ENCODE peak calls at places on chromosome 17, in seven cellular contexts. H is stomach, B is breast epithelium, N is spleen, J is IMR-90, E is GM12892, A is GM12891. K is an unnamed sample.

GRCh38 chr17:57045868-57046671 is 39.0 kb upstream of the AKAP1 start:
- DNase-seq in H (peak), B (no peak), N (peak), J (no peak), E (peak), A (peak), K (no peak)

GRCh38 chr17:10757067-10757466 is 27.2 kb upstream of the TMEM220 start:
- DNase-seq in H (peak), B (peak), N (no peak), J (no peak), E (no peak), A (no peak), K (no peak)

GRCh38 chr17:21679256-21680146 is 12.8 kb upstream of the KCNJ18 start:
- DNase-seq in H (no peak), B (no peak), N (peak), J (no peak), E (no peak), A (no peak), K (no peak)

GRCh38 chr17:28421775-28422305 is 15.8 kb upstream of the SLC46A1 start:
- DNase-seq in H (no peak), B (no peak), N (no peak), J (no peak), E (no peak), A (no peak), K (no peak)

GRCh38 chr17:82697808-82698064 is 762 bp downstream of the RAB40B start:
- DNase-seq in H (no peak), B (no peak), N (no peak), J (no peak), E (no peak), A (no peak), K (no peak)

GRCh38 chr17:47315451-47316266 is 8.1 kb upstream of the EFCAB13 start:
- DNase-seq in H (no peak), B (no peak), N (no peak), J (peak), E (no peak), A (no peak), K (peak)

GRCh38 chr17:79925242-79925957 is 86.2 kb upstream of the CBX4 start:
- DNase-seq in H (peak), B (peak), N (peak), J (peak), E (no peak), A (no peak), K (no peak)

GRCh38 chr17:1561420-1562177 is 993 bp downstream of the PITPNA start:
- DNase-seq in H (no peak), B (no peak), N (peak), J (no peak), E (peak), A (peak), K (no peak)

GRCh38 chr17:52383493-52384100 is 225.1 kb upstream of the CA10 start:
- DNase-seq in H (peak), B (peak), N (no peak), J (peak), E (peak), A (peak), K (no peak)

GRCh38 chr17:73228748-73229236 is 32.9 kb downstream of the CPSF4L start:
- DNase-seq in H (peak), B (peak), N (no peak), J (peak), E (peak), A (peak), K (peak)

GRCh38 chr17:7557825-7558543 is 566 bp upstream of the TNFSF13 start:
- DNase-seq in H (peak), B (peak), N (peak), J (peak), E (peak), A (no peak), K (peak)
- TF ChIP-seq POLR2A in H (peak), B (no peak), N (peak), J (no peak), E (peak), A (peak), K (no peak)

GRCh38 chr17:17042381-17042736 is at the start of gene MPRIP:
- DNase-seq in H (no peak), B (no peak), N (no peak), J (no peak), E (no peak), A (no peak), K (no peak)

GRCh38 chr17:17041018-17041521 is 1.2 kb upstream of the MPRIP start:
- DNase-seq in H (no peak), B (no peak), N (peak), J (peak), E (no peak), A (no peak), K (no peak)

GRCh38 chr17:17042851-17043667 is 802 bp downstream of the MPRIP start:
- DNase-seq in H (no peak), B (no peak), N (peak), J (peak), E (no peak), A (no peak), K (peak)

GRCh38 chr17:17039911-17040310 is 2.3 kb upstream of the MPRIP start:
- DNase-seq in H (no peak), B (no peak), N (no peak), J (no peak), E (no peak), A (no peak), K (no peak)

GRCh38 chr17:17041571-17042380 is 481 bp upstream of the MPRIP start:
- DNase-seq in H (peak), B (peak), N (peak), J (peak), E (peak), A (peak), K (peak)
- TF ChIP-seq POLR2A in H (no peak), B (no peak), N (no peak), J (no peak), E (peak), A (no peak), K (no peak)

DNA sequence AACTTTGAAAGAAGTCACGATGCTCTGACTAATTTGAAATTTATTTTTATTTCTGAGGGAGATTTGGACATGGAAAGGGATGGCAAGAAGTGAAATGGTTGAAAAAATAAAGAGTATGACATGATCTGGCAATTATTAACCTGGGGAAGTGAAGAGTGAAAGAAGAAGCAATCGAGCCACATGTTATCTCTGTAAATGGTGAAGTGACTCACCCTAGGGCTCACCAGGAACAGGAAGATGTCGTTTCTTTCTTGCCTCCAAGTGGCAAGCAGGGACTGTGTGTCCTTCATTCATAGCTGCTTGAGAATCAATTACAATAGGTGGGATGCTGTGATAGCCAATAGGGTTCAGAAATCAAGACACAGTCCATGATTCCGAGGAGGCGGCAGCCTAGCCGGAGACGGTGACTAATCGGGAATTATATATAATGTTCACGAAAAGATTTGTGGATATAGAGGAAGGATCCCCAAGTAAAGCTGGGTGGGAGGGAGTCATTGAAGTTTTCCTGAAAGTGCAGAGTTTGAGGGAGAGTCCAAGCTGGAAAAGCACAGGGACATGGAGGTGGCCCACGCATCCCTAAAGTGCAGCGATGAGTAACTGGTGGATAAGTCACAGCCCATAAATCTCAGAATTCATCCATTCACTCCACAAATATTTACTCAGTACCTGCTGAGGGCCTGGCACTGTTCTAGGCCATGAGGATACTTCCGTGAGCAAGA is 18.2 kb upstream of the KRT20 start:
- DNase-seq in H (peak), B (peak), N (no peak), J (peak), E (no peak), A (no peak), K (no peak)
- TF ChIP-seq POLR2A in H (no peak), B (no peak), N (no peak), J (no peak), E (no peak), A (no peak), K (no peak)

GRCh38 chr17:50274142-50274944 is at the start of gene TMEM92:
- DNase-seq in H (peak), B (no peak), N (peak), J (no peak), E (peak), A (no peak), K (no peak)
- TF ChIP-seq POLR2A in H (no peak), B (no peak), N (no peak), J (no peak), E (no peak), A (no peak), K (no peak)

DNA sequence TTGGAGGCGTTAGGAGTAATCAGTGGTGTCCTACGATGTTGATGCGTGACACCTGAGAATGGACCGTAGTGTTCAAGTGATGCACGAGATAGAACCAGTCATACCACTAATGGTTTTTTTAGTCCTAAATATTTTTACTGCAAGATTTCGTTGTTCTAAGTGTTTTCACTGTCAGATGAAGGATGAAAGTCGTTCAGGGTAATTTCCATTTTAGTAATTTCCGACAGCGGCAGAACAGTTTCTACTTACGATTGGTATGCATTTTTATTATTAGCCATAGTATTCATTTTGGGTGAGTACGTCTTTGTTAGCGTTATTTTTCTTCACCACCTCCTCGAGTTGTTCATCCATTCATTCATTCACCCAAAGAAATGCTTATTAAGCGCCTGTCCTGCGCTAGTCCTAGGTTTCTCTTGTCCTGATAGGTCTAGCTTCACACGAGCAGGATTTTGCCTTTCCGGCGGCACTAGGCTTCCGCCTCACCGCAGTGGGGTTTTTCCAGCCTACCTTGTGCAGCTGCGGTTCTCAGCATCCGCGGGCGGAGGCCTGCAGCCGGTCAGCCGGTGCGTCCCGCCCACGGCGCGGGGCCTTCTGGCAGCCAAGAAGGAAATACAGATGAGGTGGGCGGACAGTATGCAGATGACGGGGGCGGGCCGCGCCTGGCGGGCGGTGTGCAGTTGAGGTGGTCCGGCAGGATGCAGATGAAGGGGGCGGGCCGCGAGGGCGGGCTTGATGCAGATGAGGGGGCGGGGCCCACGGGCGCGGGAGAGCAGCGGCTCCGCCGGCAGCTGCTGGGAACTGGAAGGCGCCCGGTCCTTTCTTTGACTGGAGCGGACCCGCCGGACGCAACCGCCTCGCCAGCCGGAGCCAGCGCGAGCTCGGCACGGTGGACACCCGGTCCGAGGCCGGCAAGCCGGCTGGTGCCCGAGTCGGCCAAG is 146.4 kb downstream of the SPECC1 start:
- DNase-seq in H (peak), B (peak), N (peak), J (peak), E (peak), A (peak), K (peak)
- TF ChIP-seq POLR2A in H (peak), B (no peak), N (no peak), J (peak), E (peak), A (peak), K (no peak)

DNA sequence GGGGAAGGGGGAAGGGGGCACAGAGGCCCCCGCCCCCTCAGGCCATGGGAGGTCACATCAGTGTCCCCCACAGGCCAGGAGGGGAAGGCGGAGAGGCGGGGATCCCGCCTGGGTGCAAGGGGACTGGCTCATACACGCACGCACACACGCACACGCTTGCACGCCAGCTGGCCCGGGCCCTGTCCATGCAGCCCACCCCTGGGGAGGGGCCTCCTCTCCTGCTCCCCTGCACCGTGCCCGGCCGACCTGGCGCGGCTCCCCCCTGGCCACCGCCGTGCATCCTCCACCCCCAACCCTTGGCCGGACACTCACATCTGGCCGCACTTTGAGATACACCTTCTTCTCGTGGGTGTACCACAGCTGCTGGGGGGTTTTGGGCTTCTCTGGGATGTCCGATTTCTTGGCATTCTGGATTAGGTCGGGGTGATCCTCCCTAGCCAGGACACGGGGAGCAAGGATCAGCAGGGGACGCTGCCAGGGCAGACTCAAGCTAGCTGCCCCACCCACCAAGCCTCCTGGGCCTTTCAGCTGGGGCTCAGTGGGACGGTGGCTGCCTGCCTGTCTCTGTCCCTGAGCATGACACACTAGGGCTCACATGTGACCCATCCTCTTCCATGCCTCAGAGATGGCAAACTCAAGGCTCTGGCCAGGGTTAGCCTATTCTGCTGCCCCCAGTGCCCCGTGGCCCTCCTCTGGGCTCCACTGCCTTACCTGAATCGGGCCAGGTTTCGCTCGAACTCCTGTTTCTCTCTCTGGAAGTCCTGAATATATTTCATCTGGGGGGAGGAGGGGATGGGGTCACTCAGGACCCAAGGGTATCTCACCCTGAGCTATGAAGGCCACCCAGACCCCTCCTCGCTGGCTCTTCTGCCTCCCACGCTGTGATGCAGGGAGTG is 6.7 kb downstream of the UBTF start:
- DNase-seq in H (no peak), B (no peak), N (peak), J (no peak), E (no peak), A (no peak), K (no peak)
- TF ChIP-seq POLR2A in H (no peak), B (no peak), N (no peak), J (no peak), E (no peak), A (peak), K (no peak)

DNA sequence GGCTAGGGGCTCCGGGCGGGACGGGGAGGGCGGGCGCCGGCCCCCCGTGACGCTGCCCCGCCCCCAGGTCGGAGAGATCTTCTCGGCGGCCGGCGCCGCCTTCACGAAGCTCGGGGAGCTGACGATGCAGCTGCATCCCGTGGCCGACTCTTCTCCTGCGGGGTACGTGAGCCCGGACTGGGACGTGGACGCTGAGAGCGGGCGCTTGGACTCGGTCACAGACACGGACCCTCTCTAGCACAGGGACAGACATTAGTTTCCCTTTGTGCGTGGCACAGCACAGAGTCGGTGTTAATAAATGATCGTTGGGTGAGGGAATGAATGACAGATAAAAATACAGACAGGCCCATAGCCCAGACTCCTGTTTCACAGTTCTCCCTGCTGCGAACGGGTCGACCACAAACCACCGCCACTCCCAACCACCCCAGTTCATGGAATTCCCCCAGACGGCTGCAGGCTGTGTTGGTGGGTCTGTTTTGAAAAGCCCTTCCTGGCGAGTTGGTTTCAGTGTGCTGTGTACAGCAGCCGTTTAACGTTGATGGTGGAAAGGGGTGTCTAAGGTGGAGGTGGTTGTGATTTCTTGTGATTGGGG is 2.7 kb downstream of the RNASEK start:
- DNase-seq in H (no peak), B (no peak), N (no peak), J (peak), E (no peak), A (no peak), K (peak)
- TF ChIP-seq POLR2A in H (no peak), B (no peak), N (no peak), J (peak), E (peak), A (peak), K (peak)

GRCh38 chr17:51260960-51261958 is 913 bp downstream of the UTP18 start:
- DNase-seq in H (peak), B (peak), N (peak), J (no peak), E (peak), A (peak), K (peak)
- TF ChIP-seq POLR2A in H (no peak), B (no peak), N (no peak), J (no peak), E (no peak), A (no peak), K (no peak)

GRCh38 chr17:5526821-5527598 is 40.6 kb downstream of the MIS12 start:
- DNase-seq in H (no peak), B (no peak), N (no peak), J (peak), E (no peak), A (no peak), K (no peak)
- TF ChIP-seq POLR2A in H (no peak), B (no peak), N (no peak), J (peak), E (no peak), A (no peak), K (no peak)

GRCh38 chr17:62048262-62048661 is 16.8 kb downstream of the MED13 start:
- DNase-seq in H (no peak), B (no peak), N (no peak), J (no peak), E (no peak), A (no peak), K (no peak)
- TF ChIP-seq POLR2A in H (no peak), B (no peak), N (no peak), J (no peak), E (no peak), A (no peak), K (no peak)